ENCODE peak calls at places on chromosomes 5 and 9, in four cellular contexts. E is HepG2, H is H1, J is K562. U is an unnamed sample.

GRCh38 chr5:102221949-102222348 is 74.1 kb downstream of the SLCO4C1 start:
- DNase-seq in J (no peak), H (no peak), E (no peak), U (no peak)

GRCh38 chr9:693460-694390 is 147.8 kb upstream of the DMRT1 start:
- DNase-seq in E (no peak), H (no peak), J (no peak), U (no peak)

GRCh38 chr9:75235632-75236031 is 147.3 kb downstream of the OSTF1 start:
- DNase-seq in H (no peak), E (peak), J (no peak), U (no peak)

GRCh38 chr5:147901555-147901954 is 4.8 kb downstream of the C5orf46 start:
- DNase-seq in H (no peak), E (no peak), J (no peak), U (peak)

GRCh38 chr9:16637218-16637617 is 233.3 kb downstream of the BNC2 start:
- DNase-seq in H (no peak), E (no peak), J (no peak), U (peak)

GRCh38 chr9:107224252-107224651 is 58.8 kb upstream of the RAD23B start:
- DNase-seq in J (no peak), E (no peak), H (no peak), U (no peak)

GRCh38 chr9:86072393-86073016 is 26.9 kb downstream of the GOLM1 start:
- DNase-seq in J (no peak), E (no peak), H (no peak), U (no peak)

GRCh38 chr9:136666364-136667216 is 3.9 kb downstream of the EGFL7 start:
- DNase-seq in E (no peak), H (no peak), J (peak), U (no peak)

GRCh38 chr9:76704601-76705204 is 59.5 kb upstream of the PCA3 start:
- DNase-seq in E (peak), J (peak), H (peak), U (peak)

GRCh38 chr5:126656397-126657007 is 55.8 kb downstream of the PHAX start:
- DNase-seq in J (peak), E (peak), H (no peak), U (peak)

GRCh38 chr5:11785771-11786342 is 118.4 kb downstream of the CTNND2 start:
- DNase-seq in E (no peak), J (no peak), H (no peak), U (no peak)

GRCh38 chr9:94999832-95000231 is 273.3 kb downstream of the AOPEP start:
- DNase-seq in H (no peak), E (no peak), J (no peak), U (no peak)

GRCh38 chr9:122053951-122054350 is 39.2 kb downstream of the TTLL11 start:
- DNase-seq in J (no peak), H (no peak), E (no peak), U (no peak)

DNA sequence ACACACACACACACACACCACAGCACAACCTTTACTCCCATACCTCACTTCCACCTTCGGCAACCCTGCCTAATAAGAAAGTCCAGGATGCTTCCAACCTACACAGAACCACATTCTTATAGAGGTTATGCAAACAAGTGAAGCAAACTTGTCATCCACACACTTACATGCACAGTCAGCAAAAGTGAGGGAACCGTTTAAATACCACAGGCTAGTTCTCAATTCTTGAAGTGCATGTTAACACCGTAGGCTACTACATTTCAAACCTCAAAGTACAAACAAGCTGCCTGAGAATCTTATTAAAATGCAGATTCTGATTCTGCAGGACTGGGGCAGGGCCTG is 10.4 kb upstream of the ABLIM3 start:
- DNase-seq in J (no peak), E (no peak), H (no peak), U (no peak)
- TF ChIP-seq PHF8 in J (no peak), E (no peak), H (no peak), U (no peak)

GRCh38 chr9:132857601-132858342 is 20.3 kb downstream of the AK8 start:
- DNase-seq in E (no peak), H (no peak), J (peak), U (no peak)

GRCh38 chr9:132854832-132855231 is 23.3 kb downstream of the AK8 start:
- DNase-seq in J (no peak), H (no peak), E (no peak), U (no peak)

GRCh38 chr9:132855904-132856303 is 22.2 kb downstream of the AK8 start:
- DNase-seq in E (no peak), H (no peak), J (no peak), U (no peak)

GRCh38 chr9:132858756-132859155 is 19.3 kb downstream of the AK8 start:
- DNase-seq in H (no peak), J (no peak), E (no peak), U (no peak)

DNA sequence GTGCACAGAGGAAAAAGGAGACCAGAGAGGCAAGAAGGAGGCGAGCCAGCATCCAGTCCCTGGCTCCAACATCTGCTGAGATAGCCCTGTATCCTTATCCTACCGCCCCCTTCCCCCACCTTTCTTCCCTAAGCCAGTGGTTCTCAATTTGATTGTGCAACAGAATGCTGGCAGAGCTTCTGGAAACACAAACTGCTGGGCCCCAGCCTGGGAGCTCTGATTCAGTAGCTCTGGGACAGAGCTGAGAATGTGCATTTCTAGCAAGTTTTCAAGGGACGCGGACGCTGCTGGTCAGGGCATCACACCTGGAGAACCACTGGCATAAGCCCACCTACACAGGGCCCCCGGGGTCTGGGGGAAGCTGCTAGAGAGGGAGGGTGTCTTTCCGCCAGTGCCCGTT is 21.1 kb downstream of the AK8 start:
- DNase-seq in J (no peak), H (no peak), E (no peak), U (no peak)
- TF ChIP-seq HDAC2 in J (no peak), H (no peak), E (no peak), U (no peak)

GRCh38 chr5:16596541-16596940 is 20.3 kb downstream of the RETREG1 start:
- DNase-seq in H (no peak), J (no peak), E (no peak), U (no peak)
- TF ChIP-seq PHF8 in H (no peak), J (no peak), E (no peak), U (no peak)

GRCh38 chr5:133952729-133953567 is 15.5 kb downstream of the C5orf15 start:
- DNase-seq in J (no peak), H (no peak), E (no peak), U (no peak)
- TF ChIP-seq HDAC2 in J (no peak), H (no peak), E (no peak), U (no peak)

GRCh38 chr5:91170266-91170665 is 212.9 kb downstream of the ARRDC3 start:
- DNase-seq in J (no peak), H (no peak), E (no peak), U (no peak)
- TF ChIP-seq PHF8 in J (no peak), H (no peak), E (no peak), U (no peak)

DNA sequence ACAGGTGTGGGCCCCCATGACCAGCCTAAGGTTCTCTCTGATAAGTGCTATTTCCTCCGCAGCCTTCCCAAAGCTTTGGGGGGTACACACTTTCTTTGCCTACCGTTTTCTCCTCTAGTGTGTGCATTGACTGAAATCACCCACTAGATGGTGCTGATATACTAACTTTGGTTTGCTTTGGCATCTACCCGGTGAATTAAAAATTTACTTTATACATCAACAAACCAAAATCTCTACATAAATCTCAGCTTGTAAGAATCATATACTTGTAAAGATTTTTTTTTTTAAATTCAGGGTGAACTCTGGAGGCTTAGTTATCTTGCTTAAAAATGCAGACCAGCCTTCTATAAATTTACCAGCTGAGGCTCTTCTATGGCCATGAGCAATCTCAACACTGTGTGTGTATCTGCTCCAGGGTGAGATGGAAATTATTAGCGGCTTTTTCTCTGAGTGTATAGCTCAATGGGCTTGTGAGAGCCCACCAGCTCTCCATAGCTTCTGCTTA is 475.7 kb upstream of the TNC start:
- DNase-seq in E (peak), H (no peak), J (peak), U (peak)
- TF ChIP-seq HDAC2 in E (no peak), H (no peak), J (no peak), U (no peak)

GRCh38 chr9:129852575-129852974 is 17.3 kb downstream of the USP20 start:
- DNase-seq in E (no peak), J (no peak), H (no peak), U (no peak)
- TF ChIP-seq PHF8 in E (no peak), J (no peak), H (no peak), U (no peak)

GRCh38 chr5:172420215-172420934 is 34.0 kb downstream of the SH3PXD2B start:
- DNase-seq in J (peak), E (peak), H (no peak), U (peak)
- TF ChIP-seq HDAC2 in J (no peak), E (peak), H (no peak), U (no peak)

GRCh38 chr5:52840286-52841050 is 52.8 kb downstream of the ITGA1 start:
- DNase-seq in E (no peak), H (no peak), J (no peak), U (no peak)
- TF ChIP-seq PHF8 in E (no peak), H (no peak), J (no peak), U (no peak)

U was measured in A549.